ENCODE peak calls at places on chromosomes 2 and 18, in six cellular contexts. One of them, this sample, is unnamed.

GRCh38 chr2:205670292-205670691 is 12.0 kb upstream of the NRP2 start:
- ATAC-seq in stimulated activated naive CD8-positive, alpha-beta T cell treated with anti-CD3 and anti-CD28 coated beads, Interleukin-15, amount 100 ng/mL, for 72 hours: no peak
- ATAC-seq in A549: no peak
- ATAC-seq in heart right ventricle: no peak
- ATAC-seq in CD8-positive, alpha-beta T cell: no peak
- ATAC-seq in RWPE2: peak
- ATAC-seq in this sample: no peak

GRCh38 chr18:35581555-35582309 is at the start of gene GALNT1:
- ATAC-seq in CD8-positive, alpha-beta T cell: peak
- ATAC-seq in RWPE2: peak
- ATAC-seq in stimulated activated naive CD8-positive, alpha-beta T cell treated with anti-CD3 and anti-CD28 coated beads, Interleukin-15, amount 100 ng/mL, for 72 hours: no peak
- ATAC-seq in heart right ventricle: peak
- ATAC-seq in A549: peak
- ATAC-seq in this sample: peak

GRCh38 chr18:8350628-8351027 is 258.6 kb upstream of the RAB12 start:
- ATAC-seq in CD8-positive, alpha-beta T cell: no peak
- ATAC-seq in RWPE2: no peak
- ATAC-seq in stimulated activated naive CD8-positive, alpha-beta T cell treated with anti-CD3 and anti-CD28 coated beads, Interleukin-15, amount 100 ng/mL, for 72 hours: no peak
- ATAC-seq in heart right ventricle: no peak
- ATAC-seq in A549: no peak
- ATAC-seq in this sample: no peak

GRCh38 chr2:113780472-113780871 is 24.0 kb upstream of the SLC35F5 start:
- ATAC-seq in stimulated activated naive CD8-positive, alpha-beta T cell treated with anti-CD3 and anti-CD28 coated beads, Interleukin-15, amount 100 ng/mL, for 72 hours: no peak
- ATAC-seq in heart right ventricle: no peak
- ATAC-seq in A549: no peak
- ATAC-seq in RWPE2: no peak
- ATAC-seq in CD8-positive, alpha-beta T cell: no peak
- ATAC-seq in this sample: no peak

GRCh38 chr2:65098741-65099140 is 31.2 kb downstream of the RAB1A start:
- ATAC-seq in heart right ventricle: no peak
- ATAC-seq in RWPE2: no peak
- ATAC-seq in A549: peak
- ATAC-seq in CD8-positive, alpha-beta T cell: no peak
- ATAC-seq in stimulated activated naive CD8-positive, alpha-beta T cell treated with anti-CD3 and anti-CD28 coated beads, Interleukin-15, amount 100 ng/mL, for 72 hours: no peak
- ATAC-seq in this sample: no peak

GRCh38 chr2:127650041-127650784 is 4.3 kb downstream of the GPR17 start:
- ATAC-seq in stimulated activated naive CD8-positive, alpha-beta T cell treated with anti-CD3 and anti-CD28 coated beads, Interleukin-15, amount 100 ng/mL, for 72 hours: peak
- ATAC-seq in A549: peak
- ATAC-seq in RWPE2: no peak
- ATAC-seq in heart right ventricle: no peak
- ATAC-seq in CD8-positive, alpha-beta T cell: no peak
- ATAC-seq in this sample: peak

GRCh38 chr2:69767034-69767433 is 25.1 kb downstream of the ANXA4 start:
- ATAC-seq in A549: no peak
- ATAC-seq in stimulated activated naive CD8-positive, alpha-beta T cell treated with anti-CD3 and anti-CD28 coated beads, Interleukin-15, amount 100 ng/mL, for 72 hours: no peak
- ATAC-seq in heart right ventricle: no peak
- ATAC-seq in CD8-positive, alpha-beta T cell: no peak
- ATAC-seq in RWPE2: no peak
- ATAC-seq in this sample: peak

GRCh38 chr2:231673348-231673770 is 35.0 kb upstream of the PTMA start:
- ATAC-seq in RWPE2: peak
- ATAC-seq in heart right ventricle: peak
- ATAC-seq in A549: peak
- ATAC-seq in CD8-positive, alpha-beta T cell: no peak
- ATAC-seq in stimulated activated naive CD8-positive, alpha-beta T cell treated with anti-CD3 and anti-CD28 coated beads, Interleukin-15, amount 100 ng/mL, for 72 hours: no peak
- ATAC-seq in this sample: no peak

GRCh38 chr2:109032229-109032800 is 43.3 kb upstream of the EDAR start:
- ATAC-seq in heart right ventricle: no peak
- ATAC-seq in stimulated activated naive CD8-positive, alpha-beta T cell treated with anti-CD3 and anti-CD28 coated beads, Interleukin-15, amount 100 ng/mL, for 72 hours: peak
- ATAC-seq in RWPE2: no peak
- ATAC-seq in CD8-positive, alpha-beta T cell: peak
- ATAC-seq in A549: no peak
- ATAC-seq in this sample: no peak

GRCh38 chr2:232988444-232988843 is 24.6 kb downstream of the NGEF start:
- ATAC-seq in CD8-positive, alpha-beta T cell: no peak
- ATAC-seq in stimulated activated naive CD8-positive, alpha-beta T cell treated with anti-CD3 and anti-CD28 coated beads, Interleukin-15, amount 100 ng/mL, for 72 hours: no peak
- ATAC-seq in heart right ventricle: no peak
- ATAC-seq in A549: peak
- ATAC-seq in RWPE2: peak
- ATAC-seq in this sample: peak

GRCh38 chr2:197307933-197308521 is 2.6 kb downstream of the ANKRD44 start:
- ATAC-seq in A549: no peak
- ATAC-seq in stimulated activated naive CD8-positive, alpha-beta T cell treated with anti-CD3 and anti-CD28 coated beads, Interleukin-15, amount 100 ng/mL, for 72 hours: peak
- ATAC-seq in heart right ventricle: no peak
- ATAC-seq in CD8-positive, alpha-beta T cell: no peak
- ATAC-seq in RWPE2: no peak
- ATAC-seq in this sample: no peak

GRCh38 chr2:70514612-70515055 is 39.0 kb downstream of the TGFA start:
- ATAC-seq in stimulated activated naive CD8-positive, alpha-beta T cell treated with anti-CD3 and anti-CD28 coated beads, Interleukin-15, amount 100 ng/mL, for 72 hours: no peak
- ATAC-seq in RWPE2: peak
- ATAC-seq in A549: no peak
- ATAC-seq in CD8-positive, alpha-beta T cell: no peak
- ATAC-seq in heart right ventricle: no peak
- ATAC-seq in this sample: no peak

GRCh38 chr2:111957872-111958354 is 59.5 kb downstream of the MERTK start:
- ATAC-seq in stimulated activated naive CD8-positive, alpha-beta T cell treated with anti-CD3 and anti-CD28 coated beads, Interleukin-15, amount 100 ng/mL, for 72 hours: no peak
- ATAC-seq in heart right ventricle: peak
- ATAC-seq in RWPE2: no peak
- ATAC-seq in CD8-positive, alpha-beta T cell: no peak
- ATAC-seq in A549: no peak
- ATAC-seq in this sample: no peak

GRCh38 chr18:34773961-34774754 is 64.1 kb downstream of the DTNA start:
- ATAC-seq in stimulated activated naive CD8-positive, alpha-beta T cell treated with anti-CD3 and anti-CD28 coated beads, Interleukin-15, amount 100 ng/mL, for 72 hours: no peak
- ATAC-seq in CD8-positive, alpha-beta T cell: no peak
- ATAC-seq in A549: no peak
- ATAC-seq in heart right ventricle: peak
- ATAC-seq in RWPE2: peak
- ATAC-seq in this sample: peak

GRCh38 chr2:222745836-222746559 is 74.5 kb downstream of the MOGAT1 start:
- ATAC-seq in heart right ventricle: no peak
- ATAC-seq in CD8-positive, alpha-beta T cell: no peak
- ATAC-seq in stimulated activated naive CD8-positive, alpha-beta T cell treated with anti-CD3 and anti-CD28 coated beads, Interleukin-15, amount 100 ng/mL, for 72 hours: no peak
- ATAC-seq in A549: no peak
- ATAC-seq in RWPE2: no peak
- ATAC-seq in this sample: no peak

GRCh38 chr2:101773137-101773536 is 75.6 kb downstream of the MAP4K4 start:
- ATAC-seq in CD8-positive, alpha-beta T cell: peak
- ATAC-seq in RWPE2: no peak
- ATAC-seq in heart right ventricle: no peak
- ATAC-seq in A549: no peak
- ATAC-seq in stimulated activated naive CD8-positive, alpha-beta T cell treated with anti-CD3 and anti-CD28 coated beads, Interleukin-15, amount 100 ng/mL, for 72 hours: peak
- ATAC-seq in this sample: no peak

GRCh38 chr2:100422320-100422719 is 4.9 kb upstream of the CHST10 start:
- ATAC-seq in CD8-positive, alpha-beta T cell: no peak
- ATAC-seq in stimulated activated naive CD8-positive, alpha-beta T cell treated with anti-CD3 and anti-CD28 coated beads, Interleukin-15, amount 100 ng/mL, for 72 hours: no peak
- ATAC-seq in A549: peak
- ATAC-seq in heart right ventricle: peak
- ATAC-seq in RWPE2: peak
- ATAC-seq in this sample: peak

GRCh38 chr18:10207682-10208081 is 246.8 kb upstream of the APCDD1 start:
- ATAC-seq in heart right ventricle: no peak
- ATAC-seq in CD8-positive, alpha-beta T cell: no peak
- ATAC-seq in A549: no peak
- ATAC-seq in stimulated activated naive CD8-positive, alpha-beta T cell treated with anti-CD3 and anti-CD28 coated beads, Interleukin-15, amount 100 ng/mL, for 72 hours: no peak
- ATAC-seq in RWPE2: no peak
- ATAC-seq in this sample: no peak

This sample was measured in SK-N-SH treated with all-trans-retinoic acid at 6 μM for 48 hours.